ENCODE peak calls at places on chromosomes 4 and X, in eight cellular contexts. A is thoracic aorta, J is lower lobe of right lung, D is ovary, O is Peyer's patch, H is BE2C, C is fibroblast of lung, M is right lobe of liver. X is an unnamed sample. For H3K4me1 and H3K36me3, the result is how much of the 10 kb centered on the place peaks cover.

GRCh38 chr4:31089815-31090214 is 369.6 kb downstream of the PCDH7 start:
- DNase-seq in A (no peak), J (peak), D (no peak), O (no peak), H (peak), C (peak), M (no peak), X (peak)

GRCh38 chr4:166277406-166277805 is 404.4 kb downstream of the TLL1 start:
- DNase-seq in A (no peak), J (no peak), D (no peak), O (no peak), H (no peak), C (peak), M (no peak), X (no peak)

GRCh38 chr4:176945314-176945713 is 152.6 kb upstream of the VEGFC start:
- DNase-seq in A (no peak), J (no peak), D (no peak), O (no peak), H (no peak), C (no peak), M (no peak), X (no peak)

GRCh38 chrX:153642313-153642654 is 4.7 kb upstream of the DUSP9 start:
- DNase-seq in A (no peak), J (no peak), D (peak), O (no peak), H (no peak), C (no peak), M (no peak), X (no peak)

GRCh38 chrX:102658551-102658950 is 7.3 kb downstream of the GPRASP1 start:
- DNase-seq in A (no peak), J (no peak), D (no peak), O (no peak), H (no peak), C (no peak), M (no peak), X (no peak)

GRCh38 chr4:25564836-25565235 is 90.8 kb upstream of the SLC34A2 start:
- DNase-seq in A (no peak), J (no peak), D (no peak), O (no peak), H (no peak), C (no peak), M (no peak), X (no peak)

GRCh38 chr4:76233967-76234678 is 17.4 kb upstream of the FAM47E start:
- DNase-seq in A (no peak), J (peak), D (no peak), O (no peak), H (no peak), C (no peak), M (no peak), X (no peak)

GRCh38 chr4:7697326-7697725 is 242.3 kb downstream of the AFAP1 start:
- DNase-seq in A (no peak), J (no peak), D (no peak), O (no peak), H (no peak), C (no peak), M (no peak), X (no peak)

GRCh38 chr4:34200535-34200934 is 2043.8 kb downstream of the ARAP2 start:
- DNase-seq in A (no peak), J (no peak), D (no peak), O (no peak), H (no peak), C (no peak), M (peak), X (no peak)

GRCh38 chrX:83469551-83469950 is 38.5 kb upstream of the POU3F4 start:
- DNase-seq in A (no peak), J (no peak), D (no peak), O (no peak), H (no peak), C (peak), M (peak), X (no peak)

GRCh38 chr4:10639664-10640063 is 44.9 kb downstream of the CLNK start:
- DNase-seq in A (no peak), J (no peak), D (no peak), O (no peak), H (no peak), C (peak), M (no peak), X (no peak)

GRCh38 chr4:98162696-98163095 is 19.4 kb upstream of the STPG2 start:
- DNase-seq in A (no peak), J (no peak), D (no peak), O (no peak), H (no peak), C (no peak), M (no peak), X (no peak)

GRCh38 chrX:5971300-5971699 is 257.4 kb downstream of the NLGN4X start:
- DNase-seq in A (no peak), J (no peak), D (no peak), O (no peak), H (no peak), C (peak), M (no peak), X (no peak)

GRCh38 chr4:67892905-67893304 is 9.1 kb upstream of the TMPRSS11D start:
- DNase-seq in A (no peak), J (no peak), D (no peak), O (no peak), H (no peak), C (no peak), M (no peak), X (no peak)

GRCh38 chr4:146134761-146135160 is 40.8 kb upstream of the LSM6 start:
- DNase-seq in A (no peak), J (no peak), D (no peak), O (no peak), H (no peak), C (peak), M (peak), X (no peak)

GRCh38 chr4:7426525-7427171 is 8.1 kb downstream of the PSAPL1 start:
- DNase-seq in A (no peak), J (peak), D (peak), O (no peak), H (no peak), C (no peak), M (no peak), X (peak)

GRCh38 chrX:9948406-9948805 is 18.8 kb upstream of the CLDN34 start:
- DNase-seq in A (no peak), J (no peak), D (no peak), O (no peak), H (no peak), C (peak), M (no peak), X (no peak)

GRCh38 chrX:111568356-111568755 is 56.9 kb downstream of the SERTM2 start:
- DNase-seq in A (no peak), J (no peak), D (no peak), O (no peak), H (peak), C (peak), M (peak), X (no peak)

GRCh38 chrX:37348237-37349130 is 680 bp upstream of the PRRG1 start:
- DNase-seq in A (no peak), J (no peak), D (no peak), O (no peak), H (no peak), C (peak), M (no peak), X (no peak)

GRCh38 chrX:107718156-107718621 is 57.4 kb downstream of the TSC22D3 start:
- DNase-seq in A (peak), J (peak), D (peak), O (peak), H (peak), C (peak), M (peak), X (no peak)

GRCh38 chrX:54386314-54386713 is 28.5 kb upstream of the WNK3 start:
- DNase-seq in A (no peak), J (no peak), D (no peak), O (no peak), H (no peak), C (peak), M (no peak), X (no peak)

GRCh38 chr4:35175894-35176293 is 1068.4 kb downstream of the ARAP2 start:
- DNase-seq in A (no peak), J (no peak), D (no peak), O (no peak), H (peak), C (no peak), M (no peak), X (no peak)

GRCh38 chrX:350534-351321 is 32.1 kb upstream of the GTPBP6 start:
- DNase-seq in A (no peak), J (peak), D (peak), O (no peak), H (no peak), C (no peak), M (peak), X (peak)

GRCh38 chr4:76624271-76624681 is 189.2 kb downstream of the SHROOM3 start:
- DNase-seq in A (peak), J (no peak), D (peak), O (no peak), H (no peak), C (peak), M (no peak), X (no peak)

GRCh38 chrX:30659421-30659820 is 6.2 kb downstream of the GK start:
- DNase-seq in A (no peak), J (no peak), D (no peak), O (no peak), H (no peak), C (peak), M (no peak), X (no peak)

GRCh38 chr4:123381996-123382395 is 14.6 kb upstream of the SPRY1 start:
- DNase-seq in A (no peak), J (no peak), D (no peak), O (no peak), H (no peak), C (peak), M (no peak), X (no peak)

GRCh38 chr4:109432203-109432602 is 1.4 kb upstream of the SEC24B start:
- DNase-seq in A (no peak), J (no peak), D (no peak), O (no peak), H (no peak), C (no peak), M (no peak), X (no peak)

GRCh38 chrX:10769165-10769564 is 148.8 kb upstream of the MID1 start:
- DNase-seq in A (no peak), J (no peak), D (no peak), O (no peak), H (no peak), C (peak), M (no peak), X (no peak)

GRCh38 chr4:3640587-3640962 is 108.4 kb upstream of the LRPAP1 start:
- DNase-seq in A (no peak), J (peak), D (no peak), O (no peak), H (no peak), C (peak), M (no peak), X (no peak)

GRCh38 chr4:10535900-10536299 is 78.7 kb upstream of the ZNF518B start:
- DNase-seq in A (no peak), J (no peak), D (no peak), O (no peak), H (no peak), C (no peak), M (no peak), X (no peak)

GRCh38 chrX:103730147-103730546 is 19.4 kb downstream of the TMEM31 start:
- DNase-seq in A (no peak), J (no peak), D (no peak), O (no peak), H (no peak), C (peak), M (no peak), X (no peak)

GRCh38 chr4:59945277-59945676 is 1254.8 kb upstream of the ADGRL3 start:
- DNase-seq in A (no peak), J (no peak), D (no peak), O (no peak), H (no peak), C (no peak), M (no peak), X (no peak)

GRCh38 chrX:53654378-53654777 is 32.1 kb downstream of the HUWE1 start:
- DNase-seq in A (no peak), J (no peak), D (no peak), O (no peak), H (no peak), C (no peak), M (no peak), X (no peak)

GRCh38 chr4:162804323-162804924 is 362.3 kb downstream of the NAF1 start:
- DNase-seq in A (no peak), J (no peak), D (no peak), O (no peak), H (no peak), C (peak), M (no peak), X (no peak)

GRCh38 chr4:126850286-126850685 is 782.5 kb upstream of the INTU start:
- DNase-seq in A (no peak), J (no peak), D (no peak), O (no peak), H (peak), C (peak), M (no peak), X (no peak)

GRCh38 chrX:139120760-139121159 is 409.2 kb upstream of the FGF13 start:
- DNase-seq in A (no peak), J (no peak), D (no peak), O (no peak), H (no peak), C (peak), M (no peak), X (no peak)

GRCh38 chr4:36280555-36280954 is 861 bp upstream of the DTHD1 start:
- DNase-seq in A (no peak), J (no peak), D (no peak), O (no peak), H (no peak), C (peak), M (no peak), X (no peak)

GRCh38 chr4:28373601-28374000 is 1513.0 kb downstream of the STIM2 start:
- DNase-seq in A (no peak), J (no peak), D (no peak), O (no peak), H (no peak), C (peak), M (no peak), X (no peak)

GRCh38 chr4:94486372-94486801 is 34.6 kb downstream of the PDLIM5 start:
- DNase-seq in A (no peak), J (no peak), D (no peak), O (no peak), H (no peak), C (peak), M (no peak), X (no peak)

GRCh38 chr4:41814565-41814964 is 66.0 kb upstream of the PHOX2B start:
- DNase-seq in A (no peak), J (no peak), D (peak), O (no peak), H (peak), C (peak), M (peak), X (no peak)
- TF ChIP-seq CTCF in A (no peak), J (no peak), D (no peak), O (no peak), H (peak), C (peak), M (peak), X (peak)

DNA sequence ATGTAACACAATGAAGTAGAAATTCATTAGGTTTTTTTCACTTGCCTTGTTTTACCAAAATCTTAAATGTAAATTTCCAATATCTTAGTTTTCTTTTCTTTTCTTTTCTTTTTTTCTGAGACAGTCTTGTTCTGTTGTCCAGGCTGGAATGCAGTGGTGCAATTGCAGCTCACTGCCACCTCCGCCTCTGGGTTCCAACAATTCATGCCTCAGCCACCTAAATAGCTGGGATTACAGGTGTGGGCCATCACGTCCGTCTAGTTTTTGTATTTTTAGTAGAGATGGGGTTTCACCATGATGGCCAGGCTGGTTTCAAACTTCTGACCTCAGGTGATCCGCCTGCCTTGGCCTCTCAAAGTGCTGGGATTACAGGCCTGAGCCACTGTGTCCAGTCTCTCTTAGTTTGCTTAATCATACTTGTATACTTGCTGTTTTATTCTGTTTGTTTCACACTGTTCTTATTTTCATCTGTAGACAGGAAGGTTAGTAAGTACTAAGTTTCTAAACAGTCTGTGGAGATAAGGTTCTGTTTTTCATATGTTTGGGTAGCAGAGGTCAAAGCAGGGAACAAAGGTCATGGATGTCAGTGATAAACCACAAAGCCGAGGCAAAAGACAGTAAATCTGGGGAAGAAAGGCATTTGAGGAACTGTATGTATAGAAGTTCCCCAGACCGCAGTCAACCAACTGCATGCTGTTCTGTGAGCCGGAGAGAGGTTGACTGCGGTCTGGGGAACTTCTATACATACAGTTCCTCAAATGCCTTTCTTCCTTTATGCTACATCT is 129.1 kb downstream of the CBR4 start:
- DNase-seq in A (no peak), J (no peak), D (no peak), O (no peak), H (no peak), C (no peak), M (no peak), X (no peak)
- H3K4me1 ChIP-seq in A (under half), J (half or more), D (under half), O (under half), H (under half), C (under half), M (under half), X (under half)

GRCh38 chrX:129559800-129560199 is 19.7 kb downstream of the OCRL start:
- DNase-seq in A (no peak), J (no peak), D (no peak), O (no peak), H (no peak), C (no peak), M (no peak), X (no peak)
- H3K36me3 ChIP-seq in A (under half), J (half or more), D (under half), O (under half), H (under half), C (under half), M (under half), X (half or more)

DNA sequence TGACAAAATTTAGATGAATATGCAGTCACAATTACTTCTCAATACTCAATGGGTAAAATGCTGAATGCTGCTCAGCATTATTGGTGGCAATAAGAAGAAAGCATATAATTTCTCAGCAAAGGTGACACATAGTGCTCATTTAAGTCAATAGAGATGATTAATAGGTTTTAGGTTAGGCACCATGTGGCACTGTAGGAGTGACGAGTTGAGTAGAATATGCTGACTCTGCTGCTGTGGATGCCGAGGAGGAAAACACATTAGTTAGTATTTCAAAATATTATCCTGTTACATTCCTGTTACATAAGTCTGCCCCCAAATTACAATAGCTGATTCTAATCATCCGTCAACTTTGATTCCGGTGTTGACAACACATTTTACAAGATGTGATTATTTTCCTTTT is 13.7 kb upstream of the CXCL5 start:
- DNase-seq in A (no peak), J (no peak), D (no peak), O (no peak), H (no peak), C (no peak), M (no peak), X (no peak)
- TF ChIP-seq CTCF in A (no peak), J (no peak), D (no peak), O (no peak), H (no peak), C (no peak), M (no peak), X (no peak)

DNA sequence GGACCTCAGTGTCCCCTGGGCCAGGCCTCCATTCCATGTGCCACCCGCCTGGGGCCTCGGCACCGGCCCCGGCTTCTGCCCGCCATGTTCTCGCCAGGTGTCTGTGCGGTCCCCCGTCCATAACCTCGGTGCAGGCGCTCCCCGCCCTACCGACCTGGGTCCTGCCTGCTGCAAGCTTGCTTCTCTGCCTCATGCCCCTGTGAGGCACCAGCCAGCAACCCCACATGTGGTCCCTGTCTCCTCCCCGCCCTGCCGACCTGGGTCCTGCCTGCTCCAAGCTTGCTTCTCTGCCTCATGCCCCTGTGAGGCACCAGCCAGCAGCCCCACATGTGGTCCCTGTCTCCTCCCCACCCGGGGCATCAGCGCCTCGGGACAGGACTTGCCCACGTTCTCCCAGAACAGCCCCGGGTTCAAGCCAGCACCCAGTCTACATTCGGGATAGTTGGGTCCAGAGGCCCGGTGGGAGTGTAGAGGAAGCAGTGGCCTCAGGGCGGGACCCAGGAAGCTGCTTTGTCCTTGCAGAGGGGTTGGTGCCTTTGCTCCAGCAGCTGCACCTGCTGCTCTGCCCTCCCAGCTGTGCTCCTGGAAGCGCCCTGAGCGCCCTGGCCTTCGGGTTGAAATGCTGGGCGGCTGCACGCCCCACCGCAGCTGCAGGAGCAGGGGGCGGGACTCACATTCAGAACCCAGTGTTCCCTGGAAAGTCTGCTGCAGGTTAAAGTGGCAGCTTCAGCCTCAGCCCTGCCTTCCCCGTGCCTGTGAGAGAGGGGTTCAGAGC is 20.1 kb upstream of the UVSSA start:
- DNase-seq in A (no peak), J (no peak), D (no peak), O (no peak), H (no peak), C (no peak), M (peak), X (no peak)
- H3K4me1 ChIP-seq in A (under half), J (under half), D (under half), O (under half), H (under half), C (under half), M (under half), X (under half)